ENCODE peak calls at places on chromosomes 5 and 9, in eight cellular contexts. One of them, this sample, is unnamed.

GRCh38 chr9:78239506-78239905 is 3.6 kb downstream of the CEP78 start:
- DNase-seq in NCI-H1417 treated with DMSO at 0.1 percent for 48 hours: no peak
- DNase-seq in T-helper 2 cell: no peak
- DNase-seq in NCI-H524 treated with DMSO at 0.1 percent for 48 hours: no peak
- DNase-seq in globus pallidus: no peak
- DNase-seq in adipocyte: no peak
- DNase-seq in GM23248: no peak
- DNase-seq in activated T-cell treated with anti-CD3 and anti-CD28 coated beads for 1 hour: no peak
- DNase-seq in this sample: no peak

GRCh38 chr9:133880851-133881634 is 111.1 kb downstream of the VAV2 start:
- DNase-seq in NCI-H1417 treated with DMSO at 0.1 percent for 48 hours: no peak
- DNase-seq in T-helper 2 cell: no peak
- DNase-seq in NCI-H524 treated with DMSO at 0.1 percent for 48 hours: no peak
- DNase-seq in globus pallidus: no peak
- DNase-seq in adipocyte: no peak
- DNase-seq in GM23248: no peak
- DNase-seq in activated T-cell treated with anti-CD3 and anti-CD28 coated beads for 1 hour: no peak
- DNase-seq in this sample: no peak

GRCh38 chr5:126695081-126695480 is 81.9 kb upstream of the LMNB1 start:
- DNase-seq in NCI-H1417 treated with DMSO at 0.1 percent for 48 hours: no peak
- DNase-seq in T-helper 2 cell: no peak
- DNase-seq in NCI-H524 treated with DMSO at 0.1 percent for 48 hours: no peak
- DNase-seq in globus pallidus: no peak
- DNase-seq in adipocyte: no peak
- DNase-seq in GM23248: peak; percentile 53
- DNase-seq in activated T-cell treated with anti-CD3 and anti-CD28 coated beads for 1 hour: no peak
- DNase-seq in this sample: no peak

GRCh38 chr9:137813651-137814415 is 63.7 kb upstream of the CACNA1B start:
- DNase-seq in NCI-H1417 treated with DMSO at 0.1 percent for 48 hours: no peak
- DNase-seq in T-helper 2 cell: no peak
- DNase-seq in NCI-H524 treated with DMSO at 0.1 percent for 48 hours: no peak
- DNase-seq in globus pallidus: no peak
- DNase-seq in adipocyte: no peak
- DNase-seq in GM23248: no peak
- DNase-seq in activated T-cell treated with anti-CD3 and anti-CD28 coated beads for 1 hour: no peak
- DNase-seq in this sample: no peak

GRCh38 chr5:164098536-164098935 is 593.1 kb downstream of the MAT2B start:
- DNase-seq in NCI-H1417 treated with DMSO at 0.1 percent for 48 hours: no peak
- DNase-seq in T-helper 2 cell: no peak
- DNase-seq in NCI-H524 treated with DMSO at 0.1 percent for 48 hours: no peak
- DNase-seq in globus pallidus: no peak
- DNase-seq in adipocyte: peak; percentile 20
- DNase-seq in GM23248: no peak
- DNase-seq in activated T-cell treated with anti-CD3 and anti-CD28 coated beads for 1 hour: no peak
- DNase-seq in this sample: no peak

GRCh38 chr5:1498623-1499416 is 24.9 kb downstream of the LPCAT1 start:
- DNase-seq in NCI-H1417 treated with DMSO at 0.1 percent for 48 hours: no peak
- DNase-seq in T-helper 2 cell: no peak
- DNase-seq in NCI-H524 treated with DMSO at 0.1 percent for 48 hours: no peak
- DNase-seq in globus pallidus: no peak
- DNase-seq in adipocyte: no peak
- DNase-seq in GM23248: no peak
- DNase-seq in activated T-cell treated with anti-CD3 and anti-CD28 coated beads for 1 hour: no peak
- DNase-seq in this sample: no peak

GRCh38 chr5:522899-523657 is 1.2 kb downstream of the SLC9A3 start:
- DNase-seq in NCI-H1417 treated with DMSO at 0.1 percent for 48 hours: peak; percentile 64
- DNase-seq in T-helper 2 cell: no peak
- DNase-seq in NCI-H524 treated with DMSO at 0.1 percent for 48 hours: peak; percentile 39
- DNase-seq in globus pallidus: no peak
- DNase-seq in adipocyte: no peak
- DNase-seq in GM23248: no peak
- DNase-seq in activated T-cell treated with anti-CD3 and anti-CD28 coated beads for 1 hour: no peak
- DNase-seq in this sample: peak; percentile 52

GRCh38 chr9:68648971-68649370 is 56.1 kb upstream of the PIP5K1B start:
- DNase-seq in NCI-H1417 treated with DMSO at 0.1 percent for 48 hours: no peak
- DNase-seq in T-helper 2 cell: no peak
- DNase-seq in NCI-H524 treated with DMSO at 0.1 percent for 48 hours: no peak
- DNase-seq in globus pallidus: no peak
- DNase-seq in adipocyte: no peak
- DNase-seq in GM23248: no peak
- DNase-seq in activated T-cell treated with anti-CD3 and anti-CD28 coated beads for 1 hour: no peak
- DNase-seq in this sample: no peak

GRCh38 chr9:34964458-34964857 is 6.4 kb downstream of the PHF24 start:
- DNase-seq in NCI-H1417 treated with DMSO at 0.1 percent for 48 hours: no peak
- DNase-seq in T-helper 2 cell: no peak
- DNase-seq in NCI-H524 treated with DMSO at 0.1 percent for 48 hours: no peak
- DNase-seq in globus pallidus: no peak
- DNase-seq in adipocyte: no peak
- DNase-seq in GM23248: no peak
- DNase-seq in activated T-cell treated with anti-CD3 and anti-CD28 coated beads for 1 hour: no peak
- DNase-seq in this sample: no peak

GRCh38 chr9:19145881-19146280 is 18.6 kb upstream of the PLIN2 start:
- DNase-seq in NCI-H1417 treated with DMSO at 0.1 percent for 48 hours: no peak
- DNase-seq in T-helper 2 cell: no peak
- DNase-seq in NCI-H524 treated with DMSO at 0.1 percent for 48 hours: no peak
- DNase-seq in globus pallidus: no peak
- DNase-seq in adipocyte: no peak
- DNase-seq in GM23248: no peak
- DNase-seq in activated T-cell treated with anti-CD3 and anti-CD28 coated beads for 1 hour: no peak
- DNase-seq in this sample: no peak

This sample was measured in NCI-H1436 treated with DMSO at 0.1 percent for 48 hours.